ENCODE peak calls at places on chromosomes 7 and 10, in five cellular contexts. O is GM12864, G is ovary, Z is IMR-90, P is esophagus squamous epithelium. M is an unnamed sample.

GRCh38 chr7:42645906-42646305 is 266.0 kb downstream of the C7orf25 start:
- DNase-seq in O (no peak), G (no peak), Z (no peak), P (no peak), M (no peak)

GRCh38 chr7:124839687-124840086 is 74.1 kb upstream of the GPR37 start:
- DNase-seq in Z (no peak), O (no peak), G (no peak), P (no peak), M (no peak)

GRCh38 chr10:91668935-91669334 is 36.1 kb upstream of the PPP1R3C start:
- DNase-seq in O (no peak), Z (no peak), P (no peak), G (no peak), M (no peak)

GRCh38 chr10:58565256-58565655 is 52.6 kb downstream of the BICC1 start:
- DNase-seq in G (no peak), P (no peak), Z (no peak), O (no peak), M (no peak)

GRCh38 chr7:74280985-74281384 is 8.2 kb upstream of the CLIP2 start:
- DNase-seq in P (no peak), O (no peak), G (no peak), Z (peak), M (no peak)

GRCh38 chr7:151798851-151799428 is 78.0 kb downstream of the PRKAG2 start:
- DNase-seq in P (no peak), O (no peak), Z (no peak), G (no peak), M (no peak)

GRCh38 chr10:7667262-7668141 is 736 bp upstream of the ITIH5 start:
- DNase-seq in P (no peak), O (no peak), G (no peak), Z (no peak), M (peak)

GRCh38 chr7:45917658-45918057 is 3.4 kb downstream of the IGFBP3 start:
- DNase-seq in O (no peak), P (no peak), G (peak), Z (peak), M (peak)

GRCh38 chr7:74103219-74103772 is 19.7 kb downstream of the LIMK1 start:
- DNase-seq in O (no peak), Z (no peak), G (no peak), P (no peak), M (no peak)

GRCh38 chr10:25170627-25171026 is 4.2 kb upstream of the GPR158 start:
- DNase-seq in G (no peak), O (no peak), P (no peak), Z (no peak), M (no peak)

DNA sequence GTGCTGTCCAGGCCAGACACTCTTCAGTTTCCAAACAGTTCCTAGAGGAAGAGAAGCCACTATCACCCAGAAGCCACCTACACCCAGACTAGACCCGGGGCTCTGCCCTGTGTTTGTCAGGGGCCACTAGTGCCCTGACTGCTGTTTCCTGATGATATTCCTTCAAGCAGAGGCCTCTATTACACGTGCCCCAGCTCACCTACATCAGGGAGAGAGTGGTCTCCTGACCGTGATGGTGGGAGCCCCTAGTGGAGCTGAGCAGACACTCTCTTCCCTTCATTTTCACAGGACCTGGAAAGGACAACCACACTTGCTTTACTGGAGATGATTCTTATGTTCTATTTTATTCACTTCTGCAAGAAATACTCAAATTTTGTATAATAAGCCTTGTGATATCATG is 9.2 kb downstream of the ZNF394 start:
- DNase-seq in P (no peak), G (no peak), O (no peak), Z (no peak), M (no peak)
- TF ChIP-seq CTCF in P (no peak), G (no peak), O (no peak), Z (no peak), M (no peak)

GRCh38 chr7:134031835-134032617 is 95.1 kb upstream of the LRGUK start:
- DNase-seq in O (no peak), P (no peak), Z (peak), G (no peak), M (no peak)
- TF ChIP-seq CTCF in O (no peak), P (peak), Z (peak), G (no peak), M (no peak)

DNA sequence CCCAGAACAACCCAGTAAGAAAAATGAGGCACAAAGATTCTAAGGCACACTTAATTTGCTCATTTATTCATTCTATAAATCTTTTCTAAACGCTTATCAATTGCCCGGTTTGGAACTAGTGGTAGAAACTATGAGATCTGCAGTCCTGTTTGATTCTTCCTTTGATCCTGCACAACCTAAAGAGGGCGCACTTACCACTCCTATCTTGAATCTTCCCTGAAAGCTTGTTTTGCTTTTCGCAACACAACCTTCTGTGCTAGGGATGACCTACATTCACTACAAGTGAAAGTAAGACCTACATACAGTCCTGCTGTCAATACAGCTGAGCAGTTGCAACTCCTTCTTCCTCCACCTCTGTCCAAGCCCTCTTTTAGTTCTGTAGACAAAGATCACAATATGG is 12.6 kb upstream of the ARL4A start:
- DNase-seq in O (peak), G (no peak), Z (peak), P (no peak), M (peak)
- TF ChIP-seq CTCF in O (peak), G (no peak), Z (peak), P (peak), M (peak)

GRCh38 chr10:103659674-103660363 is 166.3 kb downstream of the NEURL1 start:
- DNase-seq in O (no peak), P (no peak), Z (peak), G (peak), M (peak)
- TF ChIP-seq CTCF in O (peak), P (peak), Z (peak), G (no peak), M (no peak)

GRCh38 chr7:104252409-104253134 is 44.8 kb upstream of the ORC5 start:
- DNase-seq in G (no peak), P (no peak), Z (no peak), O (no peak), M (no peak)
- TF ChIP-seq CTCF in G (no peak), P (no peak), Z (no peak), O (peak), M (no peak)

M was measured in GM20000.